ENCODE peak calls at places on chromosomes 5 and 9, in four cellular contexts. Y is K562, E is A549, J is GM12878. K is an unnamed sample.

GRCh38 chr9:27204578-27204977 is 92.4 kb downstream of the EQTN start:
- DNase-seq in Y (no peak), J (no peak), E (no peak), K (no peak)

GRCh38 chr9:32551491-32552049 is 557 bp upstream of the SMIM27 start:
- DNase-seq in Y (peak; percentile 39), J (peak; percentile 12), E (peak; percentile 30), K (peak; percentile 14)

GRCh38 chr5:127187711-127188110 is 102.9 kb upstream of the MEGF10 start:
- DNase-seq in E (no peak), Y (no peak), J (no peak), K (no peak)

GRCh38 chr9:135796784-135797462 is 94.9 kb downstream of the KCNT1 start:
- DNase-seq in Y (no peak), E (no peak), J (no peak), K (no peak)

GRCh38 chr5:90890183-90890582 is 331.6 kb downstream of the ADGRV1 start:
- DNase-seq in J (no peak), Y (no peak), E (no peak), K (no peak)

GRCh38 chr5:170289749-170290148 is 7.8 kb downstream of the LCP2 start:
- DNase-seq in J (no peak), Y (no peak), E (no peak), K (no peak)

GRCh38 chr9:84373975-84374374 is 33.4 kb upstream of the SLC28A3 start:
- DNase-seq in J (no peak), E (no peak), Y (no peak), K (no peak)

GRCh38 chr5:72417333-72418062 is 89.7 kb downstream of the ZNF366 start:
- DNase-seq in Y (no peak), J (no peak), E (no peak), K (no peak)

GRCh38 chr5:178441486-178442270 is 148.5 kb downstream of the COL23A1 start:
- DNase-seq in Y (no peak), J (no peak), E (no peak), K (no peak)

GRCh38 chr5:179301796-179302195 is 43.5 kb downstream of the ADAMTS2 start:
- DNase-seq in Y (no peak), E (no peak), J (no peak), K (no peak)

GRCh38 chr5:17727212-17727611 is 93.0 kb downstream of the TAF11L14 start:
- DNase-seq in E (no peak), J (no peak), Y (no peak), K (no peak)

GRCh38 chr9:105157178-105157583 is 87.3 kb upstream of the SLC44A1 start:
- DNase-seq in E (peak; percentile 78), Y (peak; percentile 14), J (no peak), K (peak; percentile 24)

GRCh38 chr5:84450617-84451414 is 66.1 kb upstream of the EDIL3 start:
- DNase-seq in Y (no peak), J (no peak), E (no peak), K (no peak)

GRCh38 chr5:112329429-112330090 is 89.5 kb downstream of the EPB41L4A start:
- DNase-seq in Y (no peak), J (peak; percentile 38), E (no peak), K (no peak)

GRCh38 chr9:37967681-37968080 is 63.8 kb upstream of the SLC25A51 start:
- DNase-seq in E (no peak), J (no peak), Y (no peak), K (no peak)

GRCh38 chr9:111610149-111610548 is 10.7 kb upstream of the PTGR1 start:
- DNase-seq in E (no peak), Y (no peak), J (no peak), K (no peak)

GRCh38 chr9:130880599-130881220 is 15.9 kb downstream of the QRFP start:
- DNase-seq in E (no peak), Y (no peak), J (no peak), K (no peak)

GRCh38 chr9:112754578-112754977 is 4.0 kb downstream of the SNX30 start:
- DNase-seq in E (no peak), Y (no peak), J (no peak), K (no peak)

GRCh38 chr9:131835132-131835910 is 95.4 kb upstream of the RAPGEF1 start:
- DNase-seq in E (no peak), J (no peak), Y (no peak), K (no peak)

DNA sequence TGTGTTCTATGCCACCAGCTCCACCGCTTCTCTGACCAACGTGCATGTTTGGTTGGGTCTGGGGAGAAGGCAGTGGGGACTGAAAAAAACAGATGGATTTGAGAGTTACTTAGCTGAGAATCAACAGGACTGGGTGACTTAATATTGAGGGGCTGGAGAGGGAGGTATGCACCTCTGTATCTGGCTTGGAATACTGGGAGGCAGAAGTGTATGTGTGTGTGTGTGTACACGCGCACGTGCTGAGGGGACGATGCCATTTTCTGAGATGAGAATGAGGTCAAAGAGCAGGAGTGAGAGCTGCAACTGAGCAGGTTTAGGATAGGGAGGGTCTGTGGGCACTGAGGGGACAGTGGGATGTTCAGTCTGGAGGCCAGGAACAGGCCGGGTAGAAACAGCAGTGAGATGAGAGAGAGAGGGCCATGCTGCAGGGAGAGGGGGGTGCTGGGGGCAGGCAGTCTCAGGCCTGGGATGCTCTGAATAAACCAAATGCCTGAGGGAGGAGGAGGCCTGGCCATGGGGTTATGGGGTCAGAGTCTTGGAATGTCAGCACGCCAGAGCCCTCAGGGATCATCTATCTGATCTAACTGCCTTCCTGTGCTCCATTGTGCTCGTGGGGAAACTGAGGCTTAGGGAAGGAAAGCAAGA is 14.0 kb downstream of the PDGFRB start:
- DNase-seq in E (no peak), Y (no peak), J (no peak), K (no peak)
- TF ChIP-seq POLR2AphosphoS2 in E (no peak), Y (no peak), J (no peak), K (no peak)

GRCh38 chr9:6096821-6097220 is 81.4 kb upstream of the RANBP6 start:
- DNase-seq in J (no peak), Y (no peak), E (peak; percentile 26), K (no peak)
- TF ChIP-seq POLR2AphosphoS2 in J (no peak), Y (no peak), E (no peak), K (no peak)

DNA sequence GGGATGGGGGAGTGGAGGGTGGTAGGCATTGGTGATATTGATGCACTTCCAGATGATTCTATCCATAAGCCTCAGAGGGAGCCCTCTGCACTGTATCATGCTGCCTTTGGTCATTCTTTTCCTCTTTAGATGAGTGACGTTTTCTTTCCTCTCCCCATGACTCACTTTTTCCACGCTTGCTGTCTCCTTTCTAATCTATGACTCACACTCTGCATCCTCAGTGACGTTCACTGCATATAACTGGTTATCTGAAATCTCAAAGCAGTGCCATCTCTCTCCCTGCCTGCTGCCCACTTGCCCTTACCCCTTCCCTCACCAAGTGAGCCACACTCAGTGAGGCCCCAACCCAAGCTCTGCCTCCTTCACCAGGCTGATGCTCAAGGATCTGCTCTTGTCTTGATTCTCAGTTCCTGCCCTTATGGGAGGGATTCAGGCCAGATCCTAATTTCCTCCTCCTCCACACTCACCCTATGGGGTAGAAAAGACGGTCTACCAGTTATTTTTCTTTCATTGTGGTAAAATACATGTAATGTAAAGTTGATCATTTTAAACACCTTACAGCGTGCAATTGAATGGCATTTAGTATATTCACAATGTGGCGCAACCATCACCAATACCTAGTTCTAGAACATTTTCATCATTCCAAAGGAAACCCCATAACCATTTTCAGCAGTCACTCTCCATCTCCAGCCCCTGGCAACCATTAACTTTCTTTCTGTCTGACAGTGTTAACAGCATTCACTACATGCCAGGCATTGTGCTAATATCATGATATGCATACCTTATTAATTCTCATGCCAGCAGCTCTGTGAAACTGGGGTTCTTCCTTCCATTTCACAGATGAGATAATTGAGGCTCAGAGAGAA is 31.8 kb downstream of the PTGS1 start:
- DNase-seq in Y (peak; percentile 81), J (no peak), E (peak; percentile 91), K (peak; percentile 27)
- TF ChIP-seq POLR2AphosphoS2 in Y (no peak), J (no peak), E (no peak), K (no peak)

GRCh38 chr9:95907794-95908193 is 32.3 kb downstream of the ERCC6L2 start:
- DNase-seq in Y (no peak), E (no peak), J (no peak), K (no peak)

GRCh38 chr9:95910023-95910706 is 34.7 kb downstream of the ERCC6L2 start:
- DNase-seq in J (no peak), E (no peak), Y (no peak), K (no peak)

GRCh38 chr9:95912773-95913172 is 37.3 kb downstream of the ERCC6L2 start:
- DNase-seq in Y (no peak), E (no peak), J (no peak), K (no peak)

GRCh38 chr9:95910770-95911340 is 35.4 kb downstream of the ERCC6L2 start:
- DNase-seq in E (no peak), J (no peak), Y (no peak), K (peak; percentile 3)
- TF ChIP-seq POLR2AphosphoS2 in E (no peak), J (no peak), Y (no peak), K (no peak)

DNA sequence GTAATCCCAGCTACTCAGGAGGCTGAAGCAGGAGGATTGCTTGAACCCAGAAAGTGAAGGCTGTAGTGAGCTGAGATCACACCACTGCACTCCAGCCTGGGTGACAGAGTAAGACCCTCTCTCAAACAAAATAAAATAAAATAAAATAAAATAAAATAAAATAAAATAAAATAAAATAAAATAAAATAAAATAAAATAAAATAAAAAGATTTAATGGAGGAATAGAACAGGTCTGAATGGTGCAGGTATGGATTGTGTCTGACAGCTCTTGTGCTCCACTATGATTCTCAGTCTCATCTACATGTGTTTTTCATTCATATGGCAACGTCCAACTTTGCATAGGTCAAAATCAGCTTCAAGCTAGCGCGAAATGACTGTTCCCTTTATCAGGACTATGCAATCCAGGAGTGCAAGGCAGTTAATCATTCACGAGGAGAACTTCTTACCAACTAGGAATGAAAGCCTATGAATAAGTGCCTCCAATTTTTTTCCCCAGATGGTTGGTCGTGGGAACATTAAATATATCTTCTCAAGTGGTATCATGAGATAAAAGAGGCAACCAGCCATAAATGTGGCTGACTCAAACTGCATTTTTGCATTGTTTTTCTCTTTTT is 1392.3 kb upstream of the CDH9 start:
- DNase-seq in E (peak; percentile 6), Y (no peak), J (no peak), K (no peak)
- TF ChIP-seq POLR2AphosphoS2 in E (no peak), Y (no peak), J (no peak), K (no peak)

DNA sequence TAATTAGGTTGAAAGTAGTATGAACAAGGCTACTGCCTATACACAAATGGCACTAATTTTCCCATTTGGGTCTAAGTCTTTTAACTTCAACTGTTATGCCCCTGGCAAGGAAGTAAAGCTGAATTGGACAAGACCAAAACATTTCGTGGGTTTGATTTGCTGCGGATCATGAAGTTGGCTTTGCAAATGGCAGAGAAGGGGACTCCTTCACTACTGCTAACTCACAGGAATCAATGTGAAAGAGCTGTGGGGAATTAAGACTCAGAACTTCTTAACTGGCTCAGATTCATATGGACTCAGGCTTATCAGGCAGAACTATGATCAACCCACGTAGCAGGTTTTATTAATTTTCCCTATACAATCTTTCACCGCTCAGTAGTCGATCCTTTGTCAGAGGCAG is 73.8 kb upstream of the IFNE start:
- DNase-seq in J (no peak), E (peak; percentile 68), Y (no peak), K (no peak)
- TF ChIP-seq POLR2AphosphoS2 in J (no peak), E (peak; percentile 51), Y (no peak), K (no peak)